ENCODE peak calls at places on chromosomes 5 and 9, in seven cellular contexts. O, B, W, Q, M, S and T are unnamed samples.

GRCh38 chr5:132704875-132705274 is 31.1 kb downstream of the IL4 start:
- DNase-seq in O (no peak), Q (no peak), S (no peak), M (no peak), B (no peak), W (no peak), T (no peak)

GRCh38 chr9:61665330-61665751 is 475.5 kb downstream of the SPATA31A7 start:
- DNase-seq in B (no peak), S (no peak), O (no peak), W (no peak), M (no peak), Q (no peak), T (no peak)

GRCh38 chr9:125649315-125649714 is 57.7 kb downstream of the MAPKAP1 start:
- DNase-seq in S (no peak), M (peak), Q (no peak), B (peak), O (no peak), W (peak), T (no peak)

GRCh38 chr5:83473344-83474169 is 2.0 kb downstream of the VCAN start:
- DNase-seq in S (peak), W (peak), M (peak), Q (peak), O (peak), B (peak), T (no peak)

GRCh38 chr5:157279605-157280239 is 13.8 kb downstream of the CYFIP2 start:
- DNase-seq in B (no peak), S (no peak), W (no peak), M (no peak), O (no peak), Q (no peak), T (no peak)

GRCh38 chr5:139636207-139636792 is 11.8 kb upstream of the CXXC5 start:
- DNase-seq in M (peak), W (no peak), O (no peak), B (no peak), Q (no peak), S (no peak), T (no peak)

GRCh38 chr5:181241393-181241975 is 2.2 kb downstream of the RACK1 start:
- DNase-seq in M (no peak), W (no peak), S (no peak), B (peak), O (no peak), Q (no peak), T (no peak)

GRCh38 chr5:158261669-158262367 is 402.9 kb upstream of the CLINT1 start:
- DNase-seq in O (no peak), W (no peak), Q (no peak), M (no peak), S (no peak), B (no peak), T (no peak)

GRCh38 chr5:33375900-33376299 is 64.9 kb upstream of the TARS1 start:
- DNase-seq in S (no peak), M (no peak), Q (no peak), O (no peak), B (no peak), W (no peak), T (no peak)

GRCh38 chr9:34862043-34862442 is 96.0 kb upstream of the PHF24 start:
- DNase-seq in W (no peak), M (no peak), B (no peak), S (no peak), Q (no peak), O (no peak), T (no peak)

GRCh38 chr5:81234299-81234698 is 1.2 kb downstream of the CKMT2 start:
- DNase-seq in B (no peak), Q (no peak), O (no peak), S (no peak), M (no peak), W (no peak), T (no peak)

GRCh38 chr5:145925803-145926202 is 10.6 kb upstream of the SH3RF2 start:
- DNase-seq in B (peak), M (no peak), W (no peak), O (no peak), Q (no peak), S (no peak), T (no peak)

GRCh38 chr5:104859437-104859836 is 1296.8 kb upstream of the NUDT12 start:
- DNase-seq in S (no peak), Q (no peak), W (no peak), B (no peak), O (no peak), M (no peak), T (no peak)

GRCh38 chr9:15524845-15525455 is 14.2 kb upstream of the PSIP1 start:
- DNase-seq in Q (no peak), W (no peak), S (no peak), B (no peak), M (no peak), O (no peak), T (no peak)

GRCh38 chr9:108386859-108387384 is 468.9 kb downstream of the ACTL7B start:
- DNase-seq in Q (no peak), M (no peak), S (no peak), W (no peak), B (peak), O (no peak), T (no peak)

GRCh38 chr5:175520321-175520720 is 42.0 kb downstream of the SFXN1 start:
- DNase-seq in M (no peak), B (no peak), S (no peak), Q (no peak), W (no peak), O (no peak), T (no peak)

GRCh38 chr5:16888694-16889124 is 47.4 kb downstream of the MYO10 start:
- DNase-seq in M (no peak), O (no peak), B (no peak), S (no peak), Q (no peak), W (no peak), T (no peak)

GRCh38 chr9:98808411-98808815 is 943 bp downstream of the GALNT12 start:
- DNase-seq in S (no peak), O (no peak), W (no peak), M (no peak), B (no peak), Q (no peak), T (no peak)

GRCh38 chr9:93807166-93808013 is 147.8 kb downstream of the BARX1 start:
- DNase-seq in B (no peak), O (no peak), M (peak), S (no peak), Q (no peak), W (no peak), T (no peak)

GRCh38 chr5:123460296-123460729 is 37.1 kb upstream of the CEP120 start:
- DNase-seq in O (no peak), Q (no peak), B (no peak), M (no peak), W (no peak), S (no peak), T (no peak)

GRCh38 chr5:63008195-63008594 is 429.6 kb downstream of the LRRC70 start:
- DNase-seq in W (no peak), Q (no peak), S (no peak), M (no peak), B (no peak), O (no peak), T (no peak)

GRCh38 chr5:127337876-127338275 is 47.3 kb downstream of the MEGF10 start:
- DNase-seq in S (no peak), W (no peak), O (no peak), B (no peak), Q (no peak), M (no peak), T (no peak)